ENCODE peak calls at places on chromosomes 7 and 10, in seven cellular contexts. F is stimulated activated naive CD8-positive, alpha-beta T cell treated with anti-CD3 and anti-CD28 coated beads, Interleukin-15, Interleukin-2, amounts not matched to agents 100 U/mL and 50 U/mL, for 24 hours; N is iris pigment epithelial cell; S is Calu3; W is mesenchymal stem cell; C is nucleus accumbens; Y is EL. K is an unnamed sample.

GRCh38 chr10:49369216-49370162 is 26.4 kb downstream of the DRGX start:
- DNase-seq in F (no peak), Y (peak), C (no peak), N (peak), W (no peak), S (no peak), K (no peak)

GRCh38 chr10:78963074-78964034 is 105.4 kb upstream of the ZMIZ1 start:
- DNase-seq in Y (no peak), S (no peak), W (no peak), F (no peak), C (no peak), N (no peak), K (no peak)

GRCh38 chr7:64938540-64938939 is 35.5 kb downstream of the ZNF273 start:
- DNase-seq in S (no peak), F (no peak), N (no peak), C (no peak), W (no peak), Y (no peak), K (no peak)

GRCh38 chr10:121994429-121994881 is 5.5 kb downstream of the TACC2 start:
- DNase-seq in Y (no peak), C (no peak), N (peak), W (no peak), S (peak), F (no peak), K (no peak)

GRCh38 chr7:153524070-153524601 is 528.1 kb upstream of the DPP6 start:
- DNase-seq in F (no peak), C (peak), N (no peak), S (no peak), W (no peak), Y (no peak), K (no peak)

GRCh38 chr10:119348516-119349240 is 141.3 kb downstream of the GRK5 start:
- DNase-seq in C (no peak), W (no peak), F (no peak), N (peak), S (no peak), Y (no peak), K (no peak)

GRCh38 chr10:110209399-110209925 is 2.1 kb downstream of the MXI1 start:
- DNase-seq in S (peak), C (peak), Y (peak), N (peak), F (peak), W (peak), K (peak)

GRCh38 chr10:131519723-131520122 is 208.2 kb upstream of the TCERG1L start:
- DNase-seq in F (no peak), C (no peak), N (no peak), W (no peak), Y (no peak), S (no peak), K (no peak)

GRCh38 chr10:64795847-64796246 is 1274.6 kb downstream of the REEP3 start:
- DNase-seq in C (no peak), N (no peak), W (no peak), F (no peak), Y (no peak), S (no peak), K (no peak)

GRCh38 chr7:4638781-4639575 is 43.1 kb upstream of the FOXK1 start:
- DNase-seq in F (no peak), N (no peak), C (no peak), S (no peak), Y (no peak), W (peak), K (no peak)

GRCh38 chr10:34200355-34200901 is 614.7 kb downstream of the PARD3 start:
- DNase-seq in Y (no peak), W (peak), S (no peak), N (no peak), C (no peak), F (no peak), K (no peak)

GRCh38 chr7:106812027-106812643 is 52.9 kb upstream of the PIK3CG start:
- DNase-seq in F (no peak), W (no peak), C (no peak), S (no peak), Y (no peak), N (no peak), K (no peak)

GRCh38 chr10:11036424-11037011 is 18.8 kb downstream of the CELF2 start:
- DNase-seq in S (peak), F (no peak), N (peak), C (no peak), Y (peak), W (peak), K (no peak)

GRCh38 chr7:66682350-66683093 is 53.8 kb downstream of the KCTD7 start:
- DNase-seq in Y (peak), N (peak), S (peak), C (peak), W (peak), F (peak), K (no peak)

GRCh38 chr7:137146012-137146455 is 197.5 kb downstream of the PTN start:
- DNase-seq in S (no peak), W (peak), Y (peak), F (no peak), N (peak), C (no peak), K (no peak)

GRCh38 chr10:75770634-75771081 is 339.2 kb downstream of the LRMDA start:
- DNase-seq in N (no peak), Y (no peak), W (no peak), F (no peak), C (no peak), S (no peak), K (no peak)

GRCh38 chr7:30321089-30321991 is 36.9 kb downstream of the ZNRF2 start:
- DNase-seq in N (no peak), F (no peak), S (no peak), W (no peak), C (no peak), Y (peak), K (no peak)

GRCh38 chr10:132357286-132358058 is 25.5 kb downstream of the LRRC27 start:
- DNase-seq in W (no peak), Y (no peak), N (no peak), C (no peak), S (no peak), F (no peak), K (no peak)

GRCh38 chr7:33933611-33934281 is 28.4 kb downstream of the BMPER start:
- DNase-seq in S (no peak), N (peak), Y (peak), F (no peak), C (peak), W (peak), K (no peak)

GRCh38 chr10:101723176-101723575 is 28.2 kb upstream of the FBXW4 start:
- DNase-seq in S (no peak), W (no peak), F (no peak), N (no peak), Y (no peak), C (no peak), K (no peak)

GRCh38 chr10:12906051-12906541 is 95.4 kb downstream of the CCDC3 start:
- DNase-seq in S (no peak), W (no peak), C (no peak), N (no peak), Y (no peak), F (no peak), K (no peak)

GRCh38 chr7:112876877-112877276 is 86.7 kb upstream of the TMEM168 start:
- DNase-seq in F (no peak), S (no peak), N (peak), C (no peak), W (peak), Y (no peak), K (no peak)

GRCh38 chr7:137585591-137585990 is 242.1 kb upstream of the PTN start:
- DNase-seq in S (no peak), F (no peak), C (no peak), Y (no peak), N (no peak), W (no peak), K (no peak)

GRCh38 chr7:100210803-100211202 is 8.9 kb upstream of the PVRIG start:
- DNase-seq in N (no peak), F (no peak), Y (no peak), S (no peak), W (no peak), C (no peak), K (no peak)

GRCh38 chr7:44587843-44588711 is 6.0 kb upstream of the TMED4 start:
- DNase-seq in N (peak), S (peak), W (peak), Y (peak), F (peak), C (no peak), K (no peak)

GRCh38 chr10:97850446-97850845 is 803 bp downstream of the GOLGA7B start:
- DNase-seq in S (no peak), C (no peak), W (no peak), N (no peak), F (no peak), Y (no peak), K (no peak)

GRCh38 chr7:98205162-98205845 is 5.9 kb upstream of the BHLHA15 start:
- DNase-seq in Y (no peak), F (no peak), W (no peak), C (no peak), N (no peak), S (no peak), K (no peak)

GRCh38 chr7:7595451-7595850 is 28.8 kb downstream of the MIOS start:
- DNase-seq in Y (peak), W (peak), S (no peak), F (no peak), C (no peak), N (peak), K (no peak)

GRCh38 chr7:66741-67140 is 125.6 kb upstream of the FAM20C start:
- DNase-seq in Y (no peak), F (no peak), N (no peak), W (no peak), C (no peak), S (no peak), K (no peak)

GRCh38 chr10:3623746-3624145 is 161.3 kb downstream of the KLF6 start:
- DNase-seq in W (peak), N (peak), S (no peak), F (no peak), Y (peak), C (no peak), K (no peak)

GRCh38 chr10:92594194-92594593 is 1.3 kb downstream of the KIF11 start:
- DNase-seq in Y (no peak), W (no peak), F (no peak), C (no peak), S (no peak), N (no peak), K (no peak)

K was measured in caudate nucleus.